ENCODE peak calls at places on chromosome 13, in ten cellular contexts. I, B, F, R, T, Z, U, Q, N and L are unnamed samples.

GRCh38 chr13:25171517-25172302 is at the start of gene AMER2:
- DNase-seq in I (no peak), B (no peak), F (no peak), R (peak), T (no peak), Z (peak), U (peak), Q (peak), N (no peak), L (peak)

GRCh38 chr13:46207828-46208227 is 3.9 kb upstream of the LRRC63 start:
- DNase-seq in I (no peak), B (no peak), F (no peak), R (no peak), T (no peak), Z (no peak), U (no peak), Q (no peak), N (no peak), L (no peak)

GRCh38 chr13:60009300-60010248 is 154.2 kb downstream of the DIAPH3 start:
- DNase-seq in I (no peak), B (no peak), F (peak), R (peak), T (no peak), Z (no peak), U (no peak), Q (no peak), N (no peak), L (no peak)

GRCh38 chr13:87234981-87235380 is 436.2 kb upstream of the SLITRK5 start:
- DNase-seq in I (no peak), B (no peak), F (no peak), R (no peak), T (no peak), Z (no peak), U (no peak), Q (no peak), N (no peak), L (no peak)

GRCh38 chr13:27559714-27560113 is 60.6 kb downstream of the LNX2 start:
- DNase-seq in I (no peak), B (no peak), F (no peak), R (no peak), T (no peak), Z (no peak), U (no peak), Q (no peak), N (no peak), L (no peak)

GRCh38 chr13:96650301-96650886 is 343.9 kb downstream of the OXGR1 start:
- DNase-seq in I (no peak), B (no peak), F (no peak), R (no peak), T (no peak), Z (peak), U (peak), Q (no peak), N (no peak), L (peak)

GRCh38 chr13:27976362-27977177 is 7.5 kb upstream of the CDX2 start:
- DNase-seq in I (peak), B (no peak), F (no peak), R (no peak), T (no peak), Z (no peak), U (no peak), Q (no peak), N (no peak), L (peak)

GRCh38 chr13:101579291-101579802 is 126.9 kb downstream of the ITGBL1 start:
- DNase-seq in I (no peak), B (no peak), F (no peak), R (no peak), T (no peak), Z (peak), U (peak), Q (no peak), N (no peak), L (no peak)

GRCh38 chr13:32663660-32664059 is 77.4 kb downstream of the PDS5B start:
- DNase-seq in I (no peak), B (no peak), F (no peak), R (no peak), T (no peak), Z (no peak), U (no peak), Q (no peak), N (no peak), L (no peak)

GRCh38 chr13:32674503-32674902 is 88.3 kb downstream of the PDS5B start:
- DNase-seq in I (no peak), B (no peak), F (no peak), R (no peak), T (no peak), Z (no peak), U (no peak), Q (no peak), N (no peak), L (no peak)

GRCh38 chr13:32666990-32667571 is 80.8 kb downstream of the PDS5B start:
- DNase-seq in I (no peak), B (no peak), F (no peak), R (no peak), T (no peak), Z (no peak), U (no peak), Q (no peak), N (no peak), L (no peak)

DNA sequence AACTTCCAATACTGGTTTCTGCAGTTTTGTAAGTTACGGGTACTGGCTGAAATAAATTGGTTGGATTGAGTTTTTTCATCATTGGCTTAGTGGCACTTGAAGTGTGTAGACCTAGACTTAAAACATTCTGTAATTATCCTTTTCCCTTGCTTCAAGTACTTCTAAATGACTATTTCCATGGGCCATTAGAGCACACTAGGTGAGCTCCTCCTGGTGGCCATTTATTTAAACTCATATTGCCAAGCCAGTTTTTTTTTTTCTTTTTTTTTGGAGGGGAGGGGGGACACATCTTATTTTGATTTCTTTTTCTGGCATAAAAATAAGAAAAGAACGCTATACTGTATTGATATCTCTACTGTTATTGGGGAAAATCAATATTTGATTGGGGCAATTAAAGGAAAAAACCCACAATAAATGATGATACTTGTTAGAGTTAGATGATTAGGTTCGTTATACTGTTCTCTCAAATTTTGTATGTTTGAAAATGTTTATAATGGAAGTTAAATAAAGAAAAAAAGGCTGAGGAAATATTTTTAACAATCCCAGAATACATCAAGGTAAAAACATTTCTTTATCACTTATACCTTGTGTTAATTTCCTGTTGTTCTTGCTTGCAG is 82.9 kb downstream of the PDS5B start:
- DNase-seq in I (no peak), B (no peak), F (no peak), R (no peak), T (no peak), Z (peak), U (peak), Q (no peak), N (no peak), L (peak)
- TF ChIP-seq CTCF in I (peak), B (peak), F (peak), R (peak), T (peak), Z (peak), U (peak), Q (peak), N (peak), L (peak)

GRCh38 chr13:43933378-43933777 is 53.7 kb downstream of the LACC1 start:
- DNase-seq in I (no peak), B (no peak), F (no peak), R (no peak), T (no peak), Z (no peak), U (no peak), Q (peak), N (no peak), L (peak)

GRCh38 chr13:43937839-43938238 is 58.1 kb downstream of the LACC1 start:
- DNase-seq in I (no peak), B (no peak), F (no peak), R (no peak), T (no peak), Z (no peak), U (no peak), Q (no peak), N (no peak), L (no peak)

GRCh38 chr13:43934273-43934672 is 54.6 kb downstream of the LACC1 start:
- DNase-seq in I (no peak), B (no peak), F (no peak), R (no peak), T (no peak), Z (peak), U (peak), Q (no peak), N (no peak), L (no peak)

GRCh38 chr13:43936630-43937029 is 56.9 kb downstream of the LACC1 start:
- DNase-seq in I (no peak), B (no peak), F (no peak), R (no peak), T (no peak), Z (no peak), U (no peak), Q (no peak), N (no peak), L (no peak)

DNA sequence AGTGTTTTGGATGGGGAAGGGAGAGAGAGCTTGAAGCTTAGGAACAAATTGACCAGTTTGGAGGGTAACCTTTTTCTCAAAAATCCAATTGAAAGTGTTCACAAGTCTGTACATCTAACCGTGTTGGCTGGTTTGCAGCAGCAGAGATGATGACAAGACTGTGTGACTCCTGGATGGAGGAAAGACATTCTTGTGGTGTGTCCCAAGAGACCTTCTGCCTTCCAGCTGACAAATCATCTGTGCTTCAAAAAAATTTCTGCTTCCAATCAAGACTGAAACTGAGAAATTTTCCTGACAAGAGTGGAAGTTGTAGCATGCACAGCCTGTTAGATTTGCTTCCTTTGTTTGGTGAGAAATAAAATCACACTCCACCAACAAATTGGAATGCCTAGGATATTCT is 56.2 kb downstream of the LACC1 start:
- DNase-seq in I (no peak), B (no peak), F (no peak), R (no peak), T (no peak), Z (peak), U (peak), Q (no peak), N (no peak), L (no peak)
- TF ChIP-seq CTCF in I (no peak), B (no peak), F (no peak), R (no peak), T (no peak), Z (no peak), U (no peak), Q (no peak), N (no peak), L (no peak)

GRCh38 chr13:44812818-44813217 is 176.5 kb downstream of the NUFIP1 start:
- DNase-seq in I (no peak), B (no peak), F (no peak), R (no peak), T (no peak), Z (no peak), U (peak), Q (no peak), N (no peak), L (no peak)
- TF ChIP-seq CTCF in I (no peak), B (no peak), F (no peak), R (no peak), T (no peak), Z (no peak), U (no peak), Q (no peak), N (no peak), L (no peak)

DNA sequence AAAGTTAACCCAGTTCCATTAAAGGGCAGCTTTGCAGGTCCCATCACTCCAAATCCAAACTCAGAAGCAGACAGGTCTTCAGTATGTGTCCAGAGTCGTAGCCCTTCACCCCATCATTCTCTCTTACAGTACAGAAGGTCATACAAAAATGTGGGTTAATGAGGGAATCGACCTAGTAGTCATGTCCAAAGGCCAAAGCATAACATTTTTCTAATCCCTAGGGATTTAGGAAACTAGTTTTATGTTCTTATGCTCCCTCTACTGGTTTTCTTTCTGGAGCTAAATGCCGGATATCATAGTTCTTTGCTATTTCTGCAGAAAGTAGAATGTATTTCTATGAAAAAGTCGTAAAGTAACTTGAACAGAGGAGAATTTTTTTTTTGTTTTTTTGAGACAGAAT is 72.2 kb downstream of the DHRS12 start:
- DNase-seq in I (no peak), B (no peak), F (no peak), R (no peak), T (no peak), Z (peak), U (peak), Q (no peak), N (no peak), L (no peak)
- TF ChIP-seq CTCF in I (peak), B (no peak), F (peak), R (peak), T (no peak), Z (peak), U (peak), Q (no peak), N (no peak), L (no peak)

GRCh38 chr13:73401769-73402168 is 343.0 kb downstream of the KLF5 start:
- DNase-seq in I (no peak), B (no peak), F (no peak), R (no peak), T (no peak), Z (no peak), U (no peak), Q (no peak), N (no peak), L (no peak)
- TF ChIP-seq CTCF in I (no peak), B (no peak), F (no peak), R (no peak), T (no peak), Z (no peak), U (no peak), Q (no peak), N (no peak), L (no peak)

GRCh38 chr13:99601535-99601934 is 100.3 kb downstream of the TM9SF2 start:
- DNase-seq in I (no peak), B (no peak), F (no peak), R (no peak), T (no peak), Z (no peak), U (no peak), Q (no peak), N (no peak), L (no peak)

GRCh38 chr13:99604636-99605035 is 103.4 kb downstream of the TM9SF2 start:
- DNase-seq in I (no peak), B (no peak), F (no peak), R (no peak), T (no peak), Z (no peak), U (no peak), Q (no peak), N (no peak), L (no peak)

GRCh38 chr13:99606322-99607089 is 105.2 kb downstream of the TM9SF2 start:
- DNase-seq in I (peak), B (peak), F (peak), R (peak), T (peak), Z (peak), U (peak), Q (peak), N (peak), L (peak)

GRCh38 chr13:99608345-99608744 is 107.1 kb downstream of the TM9SF2 start:
- DNase-seq in I (no peak), B (no peak), F (peak), R (no peak), T (no peak), Z (no peak), U (no peak), Q (no peak), N (no peak), L (no peak)

DNA sequence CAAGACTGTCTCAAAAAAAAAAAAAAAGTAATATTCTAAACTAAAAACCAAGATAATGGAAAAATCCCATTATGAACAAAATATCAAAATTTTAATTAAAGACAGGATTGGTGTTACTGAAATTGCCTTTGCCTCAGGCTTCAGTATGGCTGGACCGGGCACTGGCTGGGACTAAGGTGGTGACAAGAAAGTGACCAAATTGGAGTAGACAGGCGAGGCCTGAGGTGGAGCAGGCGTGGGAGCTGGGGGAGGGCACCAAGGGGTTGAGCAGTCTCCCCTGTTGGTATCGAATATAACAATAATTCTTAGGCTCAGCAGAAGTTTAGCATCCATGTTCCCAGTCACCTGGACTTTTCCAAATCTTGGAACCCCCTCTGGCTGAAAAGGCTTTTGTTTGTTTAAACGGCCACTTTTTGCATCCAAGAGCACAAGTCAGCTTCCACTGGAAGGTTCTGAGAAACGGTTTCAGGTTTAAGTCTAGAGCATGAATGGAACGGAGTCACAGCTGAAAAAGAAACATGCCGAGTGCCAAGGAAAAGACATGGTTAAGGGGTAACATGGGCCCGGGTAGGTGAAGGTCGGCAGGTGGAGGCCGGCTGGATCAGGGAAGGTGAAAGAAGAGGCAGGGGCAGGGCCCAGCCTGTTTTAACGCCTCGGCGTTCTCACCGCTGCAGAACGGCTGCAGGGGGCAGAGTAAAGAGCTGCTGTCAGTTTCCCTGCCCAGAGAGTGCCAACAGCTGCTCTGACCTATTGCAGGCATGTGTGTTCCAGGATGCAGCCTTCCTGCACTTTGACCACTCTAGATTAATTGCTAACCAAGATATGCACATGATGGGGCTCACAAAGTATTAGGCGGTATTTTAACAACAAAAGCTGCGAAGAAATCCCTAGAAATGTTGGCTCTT is 104.4 kb downstream of the TM9SF2 start:
- DNase-seq in I (peak), B (peak), F (peak), R (peak), T (peak), Z (no peak), U (peak), Q (peak), N (peak), L (peak)
- TF ChIP-seq CTCF in I (peak), B (no peak), F (peak), R (no peak), T (peak), Z (peak), U (no peak), Q (peak), N (no peak), L (peak)

GRCh38 chr13:90201198-90201597 is 1146.3 kb upstream of the MIR17HG start:
- DNase-seq in I (no peak), B (no peak), F (no peak), R (no peak), T (no peak), Z (peak), U (peak), Q (no peak), N (no peak), L (no peak)
- TF ChIP-seq CTCF in I (no peak), B (no peak), F (no peak), R (no peak), T (no peak), Z (no peak), U (no peak), Q (no peak), N (no peak), L (no peak)

DNA sequence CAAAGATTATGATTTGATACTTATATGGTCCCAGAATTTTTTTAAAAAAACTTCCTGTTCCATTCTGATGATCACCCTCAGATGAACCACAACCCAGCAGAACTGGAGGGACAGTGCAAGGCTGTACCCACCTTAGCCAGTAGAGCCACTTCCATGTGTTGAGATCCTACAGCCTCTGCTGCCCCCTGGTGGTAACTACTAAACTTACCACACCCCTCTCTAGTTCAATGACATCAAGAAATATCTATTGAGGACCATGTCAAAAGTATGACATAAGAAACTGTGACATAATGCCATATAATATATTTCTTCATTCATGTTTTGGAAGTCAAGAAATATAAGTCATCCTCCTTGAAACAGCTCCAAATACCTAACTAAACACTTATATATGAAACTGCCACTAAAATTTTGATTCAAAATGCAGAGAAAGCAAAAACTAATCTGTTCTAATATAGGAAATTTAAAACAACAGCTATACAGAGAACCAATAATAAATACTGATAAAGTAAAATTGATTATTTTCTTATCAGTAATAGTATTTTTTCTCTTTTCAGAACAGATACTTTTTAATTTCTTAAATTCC is 412.6 kb downstream of the KCTD12 start:
- DNase-seq in I (peak), B (peak), F (peak), R (peak), T (peak), Z (peak), U (peak), Q (peak), N (peak), L (peak)
- TF ChIP-seq CTCF in I (peak), B (peak), F (peak), R (peak), T (peak), Z (peak), U (peak), Q (peak), N (peak), L (peak)